ENCODE peak calls at places on chromosomes 1 and 21, in ten cellular contexts. One of them, this sample, is unnamed.
A peak's percentile ranks its signal among the peaks of the same experiment; 100 is the strongest.

GRCh38 chr1:116912846-116913245 is 3.1 kb downstream of the PTGFRN start:
- DNase-seq in SJSA1: no peak
- DNase-seq in GM23248: no peak
- DNase-seq in stomach: no peak
- DNase-seq in bronchial epithelial cell: no peak
- DNase-seq in sigmoid colon: peak; percentile 45
- DNase-seq in BE2C: no peak
- DNase-seq in HFF-Myc: no peak
- DNase-seq in kidney epithelial cell: no peak
- DNase-seq in small intestine: no peak
- DNase-seq in this sample: no peak

GRCh38 chr1:17319561-17320350 is 11.8 kb downstream of the PADI4 start:
- DNase-seq in GM23248: no peak
- DNase-seq in bronchial epithelial cell: no peak
- DNase-seq in small intestine: no peak
- DNase-seq in kidney epithelial cell: no peak
- DNase-seq in SJSA1: no peak
- DNase-seq in sigmoid colon: no peak
- DNase-seq in BE2C: no peak
- DNase-seq in stomach: no peak
- DNase-seq in HFF-Myc: no peak
- DNase-seq in this sample: peak; percentile 47

GRCh38 chr1:32376199-32376598 is 13.9 kb downstream of the TSSK3 start:
- DNase-seq in BE2C: no peak
- DNase-seq in small intestine: no peak
- DNase-seq in SJSA1: no peak
- DNase-seq in kidney epithelial cell: no peak
- DNase-seq in GM23248: no peak
- DNase-seq in HFF-Myc: no peak
- DNase-seq in bronchial epithelial cell: no peak
- DNase-seq in sigmoid colon: no peak
- DNase-seq in stomach: no peak
- DNase-seq in this sample: no peak

GRCh38 chr1:53769780-53770179 is 30.8 kb upstream of the GLIS1 start:
- DNase-seq in SJSA1: no peak
- DNase-seq in kidney epithelial cell: no peak
- DNase-seq in sigmoid colon: no peak
- DNase-seq in BE2C: no peak
- DNase-seq in stomach: no peak
- DNase-seq in bronchial epithelial cell: no peak
- DNase-seq in small intestine: no peak
- DNase-seq in HFF-Myc: no peak
- DNase-seq in GM23248: peak; percentile 55
- DNase-seq in this sample: no peak

GRCh38 chr1:207649204-207649753 is 4.3 kb downstream of the CR1L start:
- DNase-seq in sigmoid colon: no peak
- DNase-seq in GM23248: no peak
- DNase-seq in stomach: no peak
- DNase-seq in small intestine: no peak
- DNase-seq in HFF-Myc: no peak
- DNase-seq in bronchial epithelial cell: no peak
- DNase-seq in kidney epithelial cell: no peak
- DNase-seq in BE2C: no peak
- DNase-seq in SJSA1: no peak
- DNase-seq in this sample: no peak

GRCh38 chr1:156115514-156116374 is 1.2 kb downstream of the LMNA start:
- DNase-seq in stomach: peak; percentile 62
- DNase-seq in HFF-Myc: no peak
- DNase-seq in sigmoid colon: peak; percentile 87
- DNase-seq in SJSA1: peak; percentile 78
- DNase-seq in small intestine: peak; percentile 79
- DNase-seq in GM23248: peak; percentile 86
- DNase-seq in bronchial epithelial cell: peak; percentile 45
- DNase-seq in kidney epithelial cell: no peak
- DNase-seq in BE2C: peak; percentile 47
- DNase-seq in this sample: no peak

GRCh38 chr1:227894831-227895451 is 52.8 kb downstream of the WNT9A start:
- DNase-seq in stomach: peak; percentile 15
- DNase-seq in small intestine: no peak
- DNase-seq in SJSA1: peak; percentile 31
- DNase-seq in kidney epithelial cell: no peak
- DNase-seq in HFF-Myc: no peak
- DNase-seq in sigmoid colon: no peak
- DNase-seq in GM23248: no peak
- DNase-seq in BE2C: peak; percentile 3
- DNase-seq in bronchial epithelial cell: no peak
- DNase-seq in this sample: no peak

GRCh38 chr21:37219766-37220432 is 47.2 kb downstream of the VPS26C start:
- DNase-seq in GM23248: no peak
- DNase-seq in SJSA1: no peak
- DNase-seq in sigmoid colon: no peak
- DNase-seq in small intestine: no peak
- DNase-seq in stomach: no peak
- DNase-seq in bronchial epithelial cell: peak; percentile 13
- DNase-seq in BE2C: no peak
- DNase-seq in HFF-Myc: no peak
- DNase-seq in kidney epithelial cell: no peak
- DNase-seq in this sample: no peak

GRCh38 chr1:60559371-60559770 is 485.8 kb upstream of the C1orf87 start:
- DNase-seq in SJSA1: no peak
- DNase-seq in GM23248: no peak
- DNase-seq in HFF-Myc: peak; percentile 27
- DNase-seq in sigmoid colon: no peak
- DNase-seq in bronchial epithelial cell: no peak
- DNase-seq in BE2C: no peak
- DNase-seq in stomach: no peak
- DNase-seq in kidney epithelial cell: no peak
- DNase-seq in small intestine: no peak
- DNase-seq in this sample: no peak

GRCh38 chr1:193176113-193176512 is 10.3 kb downstream of the B3GALT2 start:
- DNase-seq in kidney epithelial cell: no peak
- DNase-seq in small intestine: no peak
- DNase-seq in SJSA1: no peak
- DNase-seq in stomach: no peak
- DNase-seq in BE2C: no peak
- DNase-seq in bronchial epithelial cell: no peak
- DNase-seq in GM23248: no peak
- DNase-seq in HFF-Myc: no peak
- DNase-seq in sigmoid colon: no peak
- DNase-seq in this sample: no peak

GRCh38 chr1:248858891-248859889 is at the start of gene ZNF692:
- DNase-seq in bronchial epithelial cell: peak; percentile 86
- DNase-seq in sigmoid colon: peak; percentile 99
- DNase-seq in HFF-Myc: peak; percentile 74
- DNase-seq in stomach: peak; percentile 98
- DNase-seq in GM23248: peak; percentile 99
- DNase-seq in kidney epithelial cell: peak; percentile 82
- DNase-seq in small intestine: peak; percentile 97
- DNase-seq in SJSA1: peak; percentile 97
- DNase-seq in BE2C: peak; percentile 98
- DNase-seq in this sample: peak; percentile 100

GRCh38 chr1:201143726-201144635 is 10.3 kb downstream of the TMEM9 start:
- DNase-seq in BE2C: no peak
- DNase-seq in SJSA1: no peak
- DNase-seq in small intestine: no peak
- DNase-seq in HFF-Myc: no peak
- DNase-seq in bronchial epithelial cell: no peak
- DNase-seq in stomach: no peak
- DNase-seq in GM23248: no peak
- DNase-seq in kidney epithelial cell: no peak
- DNase-seq in sigmoid colon: no peak
- DNase-seq in this sample: no peak

GRCh38 chr1:8353386-8353785 is 35.5 kb downstream of the SLC45A1 start:
- DNase-seq in small intestine: no peak
- DNase-seq in stomach: no peak
- DNase-seq in BE2C: no peak
- DNase-seq in bronchial epithelial cell: no peak
- DNase-seq in sigmoid colon: peak; percentile 73
- DNase-seq in SJSA1: no peak
- DNase-seq in HFF-Myc: no peak
- DNase-seq in kidney epithelial cell: no peak
- DNase-seq in GM23248: no peak
- DNase-seq in this sample: no peak

GRCh38 chr1:40314721-40315238 is 2.3 kb downstream of the COL9A2 start:
- DNase-seq in BE2C: no peak
- DNase-seq in SJSA1: no peak
- DNase-seq in stomach: no peak
- DNase-seq in HFF-Myc: no peak
- DNase-seq in sigmoid colon: no peak
- DNase-seq in kidney epithelial cell: no peak
- DNase-seq in bronchial epithelial cell: no peak
- DNase-seq in small intestine: no peak
- DNase-seq in GM23248: no peak
- DNase-seq in this sample: no peak
- H3K4me3 ChIP-seq in BE2C: peak overlapping the region; percentile 58
- H3K4me3 ChIP-seq in SJSA1: no peak overlapping the region
- H3K4me3 ChIP-seq in stomach: peak overlapping the region; percentile 71
- H3K4me3 ChIP-seq in HFF-Myc: no peak overlapping the region
- H3K4me3 ChIP-seq in sigmoid colon: no peak overlapping the region
- H3K4me3 ChIP-seq in kidney epithelial cell: no peak overlapping the region
- H3K4me3 ChIP-seq in bronchial epithelial cell: peak overlapping the region; percentile 17
- H3K4me3 ChIP-seq in small intestine: no peak overlapping the region
- H3K4me3 ChIP-seq in GM23248: peak overlapping the region; percentile 56
- H3K4me3 ChIP-seq in this sample: peak overlapping the region; percentile 60

GRCh38 chr1:107254306-107254705 is 113.5 kb downstream of the NTNG1 start:
- DNase-seq in small intestine: no peak
- DNase-seq in sigmoid colon: no peak
- DNase-seq in BE2C: no peak
- DNase-seq in stomach: no peak
- DNase-seq in SJSA1: no peak
- DNase-seq in HFF-Myc: no peak
- DNase-seq in GM23248: no peak
- DNase-seq in kidney epithelial cell: no peak
- DNase-seq in bronchial epithelial cell: no peak
- DNase-seq in this sample: no peak
- H3K4me3 ChIP-seq in small intestine: no peak overlapping the region
- H3K4me3 ChIP-seq in sigmoid colon: no peak overlapping the region
- H3K4me3 ChIP-seq in BE2C: no peak overlapping the region
- H3K4me3 ChIP-seq in stomach: no peak overlapping the region
- H3K4me3 ChIP-seq in SJSA1: no peak overlapping the region
- H3K4me3 ChIP-seq in HFF-Myc: no peak overlapping the region
- H3K4me3 ChIP-seq in GM23248: no peak overlapping the region
- H3K4me3 ChIP-seq in kidney epithelial cell: no peak overlapping the region
- H3K4me3 ChIP-seq in bronchial epithelial cell: no peak overlapping the region
- H3K4me3 ChIP-seq in this sample: no peak overlapping the region

DNA sequence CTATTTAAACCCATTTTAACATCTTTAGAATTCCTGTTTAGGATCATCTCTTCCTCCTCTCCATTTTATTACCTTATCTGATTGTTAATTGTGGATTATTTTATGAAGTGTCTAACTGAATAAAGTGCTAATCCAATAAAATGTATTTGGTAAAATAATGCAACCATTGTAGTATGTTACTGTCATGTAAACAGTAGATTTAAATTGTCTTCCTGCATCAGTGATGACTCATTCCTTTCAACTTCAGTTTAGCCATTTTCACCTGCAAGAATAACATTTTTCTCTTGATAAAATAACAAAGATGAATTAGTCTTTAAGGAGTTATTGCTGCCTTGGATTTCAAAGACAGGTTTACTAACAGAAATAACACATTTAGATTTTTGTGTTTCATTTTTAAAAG is 5.4 kb downstream of the PPP2R5A start:
- DNase-seq in small intestine: no peak
- DNase-seq in SJSA1: no peak
- DNase-seq in stomach: no peak
- DNase-seq in GM23248: peak; percentile 39
- DNase-seq in sigmoid colon: no peak
- DNase-seq in kidney epithelial cell: no peak
- DNase-seq in bronchial epithelial cell: peak; percentile 51
- DNase-seq in BE2C: no peak
- DNase-seq in HFF-Myc: no peak
- DNase-seq in this sample: no peak
- H3K4me3 ChIP-seq in small intestine: no peak overlapping the region
- H3K4me3 ChIP-seq in SJSA1: no peak overlapping the region
- H3K4me3 ChIP-seq in stomach: peak overlapping the region; percentile 2
- H3K4me3 ChIP-seq in GM23248: no peak overlapping the region
- H3K4me3 ChIP-seq in sigmoid colon: no peak overlapping the region
- H3K4me3 ChIP-seq in kidney epithelial cell: no peak overlapping the region
- H3K4me3 ChIP-seq in bronchial epithelial cell: no peak overlapping the region
- H3K4me3 ChIP-seq in BE2C: no peak overlapping the region
- H3K4me3 ChIP-seq in HFF-Myc: no peak overlapping the region
- H3K4me3 ChIP-seq in this sample: no peak overlapping the region

GRCh38 chr1:247360116-247360898 is 28.6 kb upstream of the ZNF496 start:
- DNase-seq in stomach: no peak
- DNase-seq in HFF-Myc: no peak
- DNase-seq in GM23248: peak; percentile 51
- DNase-seq in BE2C: no peak
- DNase-seq in small intestine: no peak
- DNase-seq in sigmoid colon: no peak
- DNase-seq in SJSA1: no peak
- DNase-seq in kidney epithelial cell: no peak
- DNase-seq in bronchial epithelial cell: no peak
- DNase-seq in this sample: no peak

GRCh38 chr1:247358920-247359319 is 27.3 kb upstream of the ZNF496 start:
- DNase-seq in kidney epithelial cell: no peak
- DNase-seq in stomach: no peak
- DNase-seq in HFF-Myc: no peak
- DNase-seq in SJSA1: no peak
- DNase-seq in sigmoid colon: no peak
- DNase-seq in GM23248: peak; percentile 24
- DNase-seq in bronchial epithelial cell: peak; percentile 75
- DNase-seq in small intestine: no peak
- DNase-seq in BE2C: no peak
- DNase-seq in this sample: no peak

GRCh38 chr1:247360991-247361721 is 29.5 kb upstream of the ZNF496 start:
- DNase-seq in sigmoid colon: peak; percentile 80
- DNase-seq in bronchial epithelial cell: no peak
- DNase-seq in kidney epithelial cell: no peak
- DNase-seq in GM23248: peak; percentile 65
- DNase-seq in HFF-Myc: no peak
- DNase-seq in small intestine: no peak
- DNase-seq in BE2C: no peak
- DNase-seq in SJSA1: no peak
- DNase-seq in stomach: no peak
- DNase-seq in this sample: no peak

GRCh38 chr1:247357781-247358211 is 26.1 kb upstream of the ZNF496 start:
- DNase-seq in BE2C: no peak
- DNase-seq in small intestine: no peak
- DNase-seq in kidney epithelial cell: peak; percentile 70
- DNase-seq in HFF-Myc: no peak
- DNase-seq in GM23248: peak; percentile 67
- DNase-seq in bronchial epithelial cell: peak; percentile 84
- DNase-seq in SJSA1: no peak
- DNase-seq in stomach: no peak
- DNase-seq in sigmoid colon: no peak
- DNase-seq in this sample: no peak

DNA sequence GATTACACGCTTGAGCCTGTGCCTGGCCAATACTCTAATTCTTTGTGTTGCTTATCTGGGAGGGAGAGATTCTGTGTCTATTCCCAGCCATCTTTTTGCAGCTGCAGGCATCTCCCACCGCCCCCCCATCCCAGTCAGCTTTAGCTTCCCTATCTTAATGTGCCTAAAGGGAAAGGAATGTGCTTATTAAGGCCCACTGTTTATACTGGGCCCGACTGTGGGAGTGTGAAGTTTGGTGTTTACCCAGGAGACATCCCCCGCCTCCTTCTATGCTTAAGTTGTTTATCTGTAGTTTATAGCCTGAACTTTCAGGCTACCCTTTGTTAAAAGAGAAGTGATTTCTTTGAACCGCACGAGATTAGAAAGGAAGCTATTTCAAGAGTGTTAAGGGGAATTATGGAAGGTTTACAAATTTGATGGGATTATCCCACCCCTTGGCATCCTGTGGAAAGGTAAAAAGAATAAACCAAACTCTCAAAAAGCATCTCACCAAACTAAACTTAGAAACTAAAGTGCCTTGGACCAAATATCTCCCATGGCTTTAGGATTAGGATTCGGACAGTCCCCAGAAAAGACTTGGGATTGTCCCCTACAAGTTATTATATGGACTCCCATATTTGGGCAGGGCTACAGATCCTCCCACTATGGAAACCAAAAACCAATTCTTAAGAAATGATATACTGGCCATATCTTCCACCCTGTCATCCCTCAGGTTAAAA is 25.6 kb upstream of the ZNF496 start:
- DNase-seq in BE2C: no peak
- DNase-seq in SJSA1: peak; percentile 55
- DNase-seq in small intestine: no peak
- DNase-seq in kidney epithelial cell: no peak
- DNase-seq in HFF-Myc: no peak
- DNase-seq in sigmoid colon: no peak
- DNase-seq in GM23248: peak; percentile 53
- DNase-seq in stomach: no peak
- DNase-seq in bronchial epithelial cell: no peak
- DNase-seq in this sample: no peak
- H3K4me3 ChIP-seq in BE2C: no peak overlapping the region
- H3K4me3 ChIP-seq in SJSA1: no peak overlapping the region
- H3K4me3 ChIP-seq in small intestine: no peak overlapping the region
- H3K4me3 ChIP-seq in kidney epithelial cell: no peak overlapping the region
- H3K4me3 ChIP-seq in HFF-Myc: no peak overlapping the region
- H3K4me3 ChIP-seq in sigmoid colon: no peak overlapping the region
- H3K4me3 ChIP-seq in GM23248: no peak overlapping the region
- H3K4me3 ChIP-seq in stomach: no peak overlapping the region
- H3K4me3 ChIP-seq in bronchial epithelial cell: no peak overlapping the region
- H3K4me3 ChIP-seq in this sample: no peak overlapping the region